ENCODE peak calls at places on chromosomes 2 and 18, in seven cellular contexts. G, L, P, C, J, E and Q are unnamed samples.

GRCh38 chr18:55857409-55857808 is 269.4 kb upstream of the TCF4 start:
- DNase-seq in G (no peak), L (no peak), C (no peak), P (peak; percentile 60), J (no peak), E (no peak), Q (no peak)

GRCh38 chr2:172943563-172943962 is 132.1 kb upstream of the MAP3K20 start:
- DNase-seq in L (no peak), C (no peak), G (no peak), J (no peak), E (no peak), P (no peak), Q (no peak)

GRCh38 chr2:161123531-161124030 is 36.6 kb upstream of the TANK start:
- DNase-seq in L (no peak), P (peak; percentile 80), C (no peak), E (no peak), J (no peak), G (no peak), Q (no peak)

GRCh38 chr18:37537868-37538525 is 27.6 kb downstream of the CELF4 start:
- DNase-seq in C (peak; percentile 66), J (peak; percentile 46), L (peak; percentile 90), G (peak; percentile 83), P (peak; percentile 37), E (peak; percentile 68), Q (peak; percentile 4)

GRCh38 chr2:218217366-218218309 is 649 bp downstream of the ARPC2 start:
- DNase-seq in J (no peak), L (peak; percentile 68), C (peak; percentile 48), P (peak; percentile 45), G (peak; percentile 39), E (peak; percentile 43), Q (no peak)

GRCh38 chr2:97908208-97908676 is 87.5 kb downstream of the TMEM131 start:
- DNase-seq in J (no peak), L (no peak), E (no peak), G (no peak), C (no peak), P (no peak), Q (no peak)

GRCh38 chr2:60152226-60152833 is 401.1 kb downstream of the BCL11A start:
- DNase-seq in C (peak; percentile 8), L (peak; percentile 82), E (no peak), P (peak; percentile 21), J (peak; percentile 2), G (no peak), Q (peak; percentile 2)

GRCh38 chr18:54280206-54280550 is 10.9 kb downstream of the POLI start:
- DNase-seq in E (no peak), L (peak; percentile 61), J (no peak), G (no peak), P (no peak), C (no peak), Q (no peak)

GRCh38 chr18:400466-400865 is 100.0 kb downstream of the COLEC12 start:
- DNase-seq in L (no peak), P (no peak), J (peak; percentile 37), E (no peak), C (no peak), G (no peak), Q (no peak)

GRCh38 chr2:215264374-215264773 is 47.5 kb upstream of the ATIC start:
- DNase-seq in G (no peak), P (no peak), E (no peak), J (no peak), C (no peak), L (no peak), Q (no peak)

GRCh38 chr2:141767051-141767450 is 363.8 kb downstream of the LRP1B start:
- DNase-seq in P (peak; percentile 49), C (no peak), L (no peak), E (no peak), J (peak; percentile 85), G (no peak), Q (no peak)

GRCh38 chr18:75524852-75525251 is 97.3 kb upstream of the SMIM21 start:
- DNase-seq in E (no peak), G (no peak), J (no peak), P (no peak), L (no peak), C (no peak), Q (no peak)

GRCh38 chr2:50582164-50582563 is 449.8 kb downstream of the NRXN1 start:
- DNase-seq in P (no peak), E (no peak), L (no peak), J (no peak), G (peak; percentile 67), C (no peak), Q (no peak)

GRCh38 chr18:73983496-73983895 is 164.1 kb downstream of the FBXO15 start:
- DNase-seq in J (no peak), P (no peak), E (no peak), L (no peak), C (no peak), G (no peak), Q (no peak)

GRCh38 chr2:130391872-130392670 is 36.2 kb downstream of the PTPN18 start:
- DNase-seq in L (no peak), C (no peak), G (peak; percentile 44), J (no peak), P (peak; percentile 23), E (no peak), Q (no peak)

GRCh38 chr2:240569998-240570530 is 1.8 kb downstream of the RNPEPL1 start:
- DNase-seq in G (peak; percentile 5), P (no peak), E (peak; percentile 17), C (no peak), J (no peak), L (no peak), Q (no peak)
- H3K4me3 ChIP-seq in G (no peak overlapping the region), P (no peak overlapping the region), E (no peak overlapping the region), C (peak overlapping the region; percentile 76), J (no peak overlapping the region), L (no peak overlapping the region), Q (no peak overlapping the region)

DNA sequence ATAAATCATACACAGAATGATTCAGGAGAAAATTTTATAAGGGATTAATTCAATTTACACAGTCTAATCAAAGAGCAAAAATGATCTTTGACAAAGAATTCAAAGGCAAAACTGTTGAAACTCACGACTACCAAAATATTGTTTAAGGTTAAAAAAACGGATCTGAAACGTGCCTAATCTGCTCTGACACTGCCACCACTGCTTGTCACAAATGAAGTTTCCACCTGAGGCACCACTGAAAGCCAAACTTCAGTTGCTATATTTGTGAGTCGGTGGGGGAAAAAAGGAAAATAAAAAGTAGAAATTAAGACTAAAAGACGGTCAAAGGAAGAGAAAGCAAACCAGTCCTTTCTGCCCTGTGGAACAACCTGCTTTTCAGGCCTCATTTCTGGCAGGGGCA is 140.6 kb upstream of the DNMT3A start:
- DNase-seq in J (no peak), E (no peak), C (no peak), L (no peak), P (no peak), G (no peak), Q (no peak)
- TF ChIP-seq CTCF in J (no peak), E (no peak), C (no peak), L (no peak), P (no peak), G (no peak), Q (no peak)

GRCh38 chr2:26185304-26185928 is 12.5 kb downstream of the GAREM2 start:
- DNase-seq in E (no peak), P (no peak), J (no peak), C (no peak), L (no peak), G (no peak), Q (no peak)
- H3K4me3 ChIP-seq in E (peak overlapping the region; percentile 51), P (no peak overlapping the region), J (peak overlapping the region; percentile 34), C (peak overlapping the region; percentile 64), L (peak overlapping the region; percentile 69), G (peak overlapping the region; percentile 8), Q (peak overlapping the region; percentile 36)

GRCh38 chr2:100320547-100321180 is 1.6 kb downstream of the LONRF2 start:
- DNase-seq in C (peak; percentile 9), G (peak; percentile 38), P (no peak), J (no peak), E (no peak), L (no peak), Q (no peak)

GRCh38 chr2:100317634-100318033 is 4.7 kb downstream of the LONRF2 start:
- DNase-seq in C (no peak), G (no peak), L (peak; percentile 11), E (no peak), P (no peak), J (no peak), Q (no peak)

GRCh38 chr2:100321881-100322820 is at the start of gene LONRF2:
- DNase-seq in C (peak; percentile 44), J (no peak), G (peak; percentile 78), L (peak; percentile 62), E (no peak), P (no peak), Q (no peak)

GRCh38 chr2:100321181-100321880 is 970 bp downstream of the LONRF2 start:
- DNase-seq in C (peak; percentile 40), P (peak; percentile 19), G (peak; percentile 84), J (peak; percentile 31), L (peak; percentile 82), E (no peak), Q (no peak)
- TF ChIP-seq CTCF in C (peak; percentile 26), P (no peak), G (peak; percentile 43), J (no peak), L (peak; percentile 32), E (no peak), Q (no peak)

DNA sequence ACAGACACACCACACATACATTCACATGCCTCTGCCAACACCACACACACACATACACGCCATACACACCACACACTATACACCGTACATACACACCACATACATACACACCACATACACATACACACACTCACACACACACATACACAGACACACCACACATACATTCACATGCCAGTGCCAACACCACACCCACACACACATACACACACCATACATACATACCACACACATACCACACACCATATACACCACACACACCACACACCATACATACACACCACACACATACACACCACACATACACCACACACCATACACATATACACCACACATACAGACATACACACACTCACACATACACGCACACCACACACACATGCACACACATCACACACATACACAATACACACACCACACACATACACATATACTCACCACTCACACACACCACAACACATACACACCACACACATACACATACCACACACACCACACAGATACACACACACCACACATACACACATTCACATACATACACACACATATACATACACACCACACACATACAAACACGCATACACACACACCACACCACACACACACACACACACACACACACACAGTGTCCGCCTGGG is 37.2 kb downstream of the MCFD2 start:
- DNase-seq in C (no peak), P (no peak), L (no peak), J (no peak), E (no peak), G (no peak), Q (no peak)
- H3K4me3 ChIP-seq in C (no peak overlapping the region), P (no peak overlapping the region), L (no peak overlapping the region), J (no peak overlapping the region), E (no peak overlapping the region), G (no peak overlapping the region), Q (no peak overlapping the region)

GRCh38 chr2:145546091-145546490 is 1026.2 kb upstream of the ZEB2 start:
- DNase-seq in E (no peak), C (no peak), L (no peak), J (peak; percentile 31), G (no peak), P (peak; percentile 5), Q (peak; percentile 4)
- TF ChIP-seq CTCF in E (no peak), C (no peak), L (no peak), J (peak; percentile 40), G (no peak), P (no peak), Q (peak; percentile 38)

GRCh38 chr2:70357076-70358071 is 55.5 kb upstream of the FAM136A start:
- DNase-seq in E (no peak), G (no peak), P (no peak), L (peak; percentile 46), C (peak; percentile 38), J (no peak), Q (no peak)
- H3K4me3 ChIP-seq in E (no peak overlapping the region), G (no peak overlapping the region), P (no peak overlapping the region), L (no peak overlapping the region), C (no peak overlapping the region), J (no peak overlapping the region), Q (no peak overlapping the region)